ENCODE peak calls at places on chromosome 14, in five cellular contexts. V is esophagus muscularis mucosa, B is sigmoid colon, E is thyroid gland, J is stomach. F is an unnamed sample. For H3K36me3 and H3K4me1, the result is how much of the 10 kb centered on the place peaks cover.

GRCh38 chr14:100307215-100308111 is 1.2 kb upstream of the SLC25A29 start:
- DNase-seq in V (no peak), B (no peak), E (peak), J (peak), F (peak)

GRCh38 chr14:30657606-30658163 is 35.6 kb downstream of the SCFD1 start:
- DNase-seq in V (no peak), B (no peak), E (no peak), J (no peak), F (no peak)

GRCh38 chr14:94227029-94227428 is 52.9 kb downstream of the PPP4R4 start:
- DNase-seq in V (no peak), B (no peak), E (no peak), J (no peak), F (no peak)

GRCh38 chr14:83300454-83301064 is 1766.9 kb upstream of the SEL1L start:
- DNase-seq in V (no peak), B (no peak), E (no peak), J (no peak), F (no peak)

GRCh38 chr14:95163132-95163531 is 5.8 kb upstream of the DICER1 start:
- DNase-seq in V (no peak), B (no peak), E (no peak), J (no peak), F (no peak)

GRCh38 chr14:75689012-75689411 is 28.0 kb downstream of the TTLL5 start:
- DNase-seq in V (no peak), B (no peak), E (no peak), J (no peak), F (no peak)

GRCh38 chr14:65356327-65356836 is 56.1 kb upstream of the FUT8 start:
- DNase-seq in V (no peak), B (no peak), E (no peak), J (peak), F (no peak)

GRCh38 chr14:59905193-59905592 is 14.8 kb upstream of the LRRC9 start:
- DNase-seq in V (no peak), B (no peak), E (no peak), J (no peak), F (no peak)

GRCh38 chr14:101112351-101113107 is 209.0 kb upstream of the RTL1 start:
- DNase-seq in V (peak), B (peak), E (no peak), J (peak), F (no peak)

GRCh38 chr14:61838661-61839060 is 76.4 kb downstream of the SNAPC1 start:
- DNase-seq in V (no peak), B (no peak), E (no peak), J (no peak), F (no peak)

GRCh38 chr14:74907744-74908143 is 15.3 kb downstream of the RPS6KL1 start:
- DNase-seq in V (no peak), B (no peak), E (peak), J (no peak), F (no peak)

GRCh38 chr14:81009339-81009738 is 53.9 kb downstream of the TSHR start:
- DNase-seq in V (no peak), B (no peak), E (no peak), J (no peak), F (no peak)

GRCh38 chr14:95545769-95546168 is 10.9 kb downstream of the GLRX5 start:
- DNase-seq in V (no peak), B (no peak), E (no peak), J (no peak), F (no peak)

GRCh38 chr14:31265701-31266398 is 58.3 kb upstream of the HECTD1 start:
- DNase-seq in V (no peak), B (no peak), E (peak), J (peak), F (no peak)

GRCh38 chr14:98633380-98633779 is 638.6 kb downstream of the BCL11B start:
- DNase-seq in V (no peak), B (no peak), E (peak), J (no peak), F (no peak)

GRCh38 chr14:28468191-28469151 is 298.1 kb upstream of the FOXG1 start:
- DNase-seq in V (no peak), B (no peak), E (no peak), J (no peak), F (no peak)

GRCh38 chr14:56796259-56796658 is 14.0 kb downstream of the OTX2 start:
- DNase-seq in V (no peak), B (no peak), E (no peak), J (no peak), F (no peak)

GRCh38 chr14:89504602-89505320 is 87.7 kb upstream of the FOXN3 start:
- DNase-seq in V (no peak), B (no peak), E (no peak), J (no peak), F (no peak)

GRCh38 chr14:54197369-54197768 is 199.4 kb upstream of the CDKN3 start:
- DNase-seq in V (no peak), B (no peak), E (no peak), J (no peak), F (no peak)

GRCh38 chr14:22487401-22487800 is 101.6 kb downstream of the DAD1 start:
- DNase-seq in V (no peak), B (no peak), E (no peak), J (no peak), F (no peak)

GRCh38 chr14:76917158-76917596 is 91.0 kb downstream of the LRRC74A start:
- DNase-seq in V (no peak), B (peak), E (peak), J (peak), F (no peak)

GRCh38 chr14:54585214-54585613 is 18.3 kb downstream of the SAMD4A start:
- DNase-seq in V (no peak), B (no peak), E (no peak), J (no peak), F (no peak)

GRCh38 chr14:71591929-71592328 is 340.3 kb upstream of the RGS6 start:
- DNase-seq in V (no peak), B (no peak), E (no peak), J (no peak), F (no peak)

GRCh38 chr14:83706555-83706954 is 1823.4 kb upstream of the FLRT2 start:
- DNase-seq in V (no peak), B (no peak), E (no peak), J (no peak), F (no peak)

GRCh38 chr14:70011098-70011497 is 131.9 kb downstream of the SMOC1 start:
- DNase-seq in V (no peak), B (no peak), E (no peak), J (no peak), F (no peak)

GRCh38 chr14:91402278-91403068 is 15.1 kb downstream of the CCDC88C start:
- DNase-seq in V (no peak), B (no peak), E (peak), J (peak), F (no peak)

GRCh38 chr14:70735043-70735442 is 74.3 kb downstream of the MAP3K9 start:
- DNase-seq in V (no peak), B (no peak), E (no peak), J (no peak), F (no peak)

GRCh38 chr14:88837495-88837894 is 13.0 kb downstream of the TTC8 start:
- DNase-seq in V (no peak), B (no peak), E (no peak), J (no peak), F (no peak)

GRCh38 chr14:20973501-20973900 is 16.3 kb upstream of the METTL17 start:
- DNase-seq in V (no peak), B (no peak), E (no peak), J (no peak), F (no peak)

GRCh38 chr14:51792819-51793218 is 67.6 kb upstream of the GNG2 start:
- DNase-seq in V (no peak), B (no peak), E (no peak), J (no peak), F (no peak)

GRCh38 chr14:39107624-39108023 is 4.6 kb upstream of the SEC23A start:
- DNase-seq in V (no peak), B (no peak), E (no peak), J (no peak), F (no peak)

GRCh38 chr14:81206115-81206514 is 14.6 kb downstream of the GTF2A1 start:
- DNase-seq in V (no peak), B (no peak), E (no peak), J (no peak), F (no peak)

GRCh38 chr14:102189858-102190257 is 50.2 kb downstream of the WDR20 start:
- DNase-seq in V (no peak), B (no peak), E (no peak), J (no peak), F (no peak)

GRCh38 chr14:53882684-53883083 is 73.9 kb downstream of the BMP4 start:
- DNase-seq in V (no peak), B (no peak), E (no peak), J (no peak), F (no peak)

GRCh38 chr14:75011356-75012097 is 8.8 kb downstream of the EIF2B2 start:
- DNase-seq in V (no peak), B (no peak), E (no peak), J (no peak), F (no peak)

GRCh38 chr14:73887116-73887490 is 444 bp downstream of the ZNF410 start:
- DNase-seq in V (no peak), B (no peak), E (no peak), J (no peak), F (no peak)
- TF ChIP-seq POLR2A in V (no peak), B (no peak), E (no peak), J (no peak), F (no peak)

GRCh38 chr14:64123241-64123956 is 170.8 kb downstream of the ESR2 start:
- DNase-seq in V (no peak), B (no peak), E (no peak), J (no peak), F (no peak)

GRCh38 chr14:64126548-64126947 is 167.6 kb downstream of the ESR2 start:
- DNase-seq in V (no peak), B (no peak), E (no peak), J (no peak), F (no peak)
- H3K36me3 ChIP-seq in V (half or more), B (under half), E (half or more), J (half or more), F (under half)

GRCh38 chr14:68935761-68936209 is 43.3 kb downstream of the ACTN1 start:
- DNase-seq in V (no peak), B (peak), E (peak), J (peak), F (no peak)

GRCh38 chr14:68938515-68939423 is 40.3 kb downstream of the ACTN1 start:
- DNase-seq in V (no peak), B (peak), E (peak), J (peak), F (peak)

GRCh38 chr14:68937790-68938514 is 41.1 kb downstream of the ACTN1 start:
- DNase-seq in V (no peak), B (peak), E (peak), J (peak), F (no peak)

GRCh38 chr14:68936980-68937379 is 42.1 kb downstream of the ACTN1 start:
- DNase-seq in V (no peak), B (no peak), E (no peak), J (no peak), F (no peak)

DNA sequence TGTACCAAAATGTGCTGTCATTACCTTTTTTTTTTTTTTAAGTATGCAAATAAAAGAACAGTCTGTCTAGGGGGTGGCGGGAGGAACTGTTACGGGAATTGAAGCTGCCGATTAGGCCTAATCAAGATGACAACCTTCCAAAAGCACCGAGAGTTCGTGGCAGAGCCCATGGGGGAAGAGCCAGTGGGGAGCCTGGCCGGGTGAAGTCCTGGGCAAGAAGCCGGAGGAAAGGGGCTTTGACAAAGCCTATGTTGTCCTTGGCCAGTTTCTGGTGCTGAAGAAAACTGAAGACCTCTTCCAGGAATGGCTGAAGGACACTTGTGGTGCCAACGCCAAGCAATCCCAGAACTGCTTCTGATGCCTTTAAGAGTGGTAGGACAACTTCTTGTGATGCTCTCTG is 42.6 kb downstream of the ACTN1 start:
- DNase-seq in V (no peak), B (no peak), E (no peak), J (no peak), F (no peak)
- H3K4me1 ChIP-seq in V (half or more), B (half or more), E (under half), J (half or more), F (under half)

GRCh38 chr14:34536951-34537676 is 2.4 kb downstream of the EAPP start:
- DNase-seq in V (no peak), B (no peak), E (no peak), J (no peak), F (no peak)

GRCh38 chr14:34537677-34538009 is 1.9 kb downstream of the EAPP start:
- DNase-seq in V (no peak), B (no peak), E (no peak), J (no peak), F (no peak)

GRCh38 chr14:34538871-34539406 is 562 bp downstream of the EAPP start:
- DNase-seq in V (no peak), B (no peak), E (no peak), J (no peak), F (no peak)

DNA sequence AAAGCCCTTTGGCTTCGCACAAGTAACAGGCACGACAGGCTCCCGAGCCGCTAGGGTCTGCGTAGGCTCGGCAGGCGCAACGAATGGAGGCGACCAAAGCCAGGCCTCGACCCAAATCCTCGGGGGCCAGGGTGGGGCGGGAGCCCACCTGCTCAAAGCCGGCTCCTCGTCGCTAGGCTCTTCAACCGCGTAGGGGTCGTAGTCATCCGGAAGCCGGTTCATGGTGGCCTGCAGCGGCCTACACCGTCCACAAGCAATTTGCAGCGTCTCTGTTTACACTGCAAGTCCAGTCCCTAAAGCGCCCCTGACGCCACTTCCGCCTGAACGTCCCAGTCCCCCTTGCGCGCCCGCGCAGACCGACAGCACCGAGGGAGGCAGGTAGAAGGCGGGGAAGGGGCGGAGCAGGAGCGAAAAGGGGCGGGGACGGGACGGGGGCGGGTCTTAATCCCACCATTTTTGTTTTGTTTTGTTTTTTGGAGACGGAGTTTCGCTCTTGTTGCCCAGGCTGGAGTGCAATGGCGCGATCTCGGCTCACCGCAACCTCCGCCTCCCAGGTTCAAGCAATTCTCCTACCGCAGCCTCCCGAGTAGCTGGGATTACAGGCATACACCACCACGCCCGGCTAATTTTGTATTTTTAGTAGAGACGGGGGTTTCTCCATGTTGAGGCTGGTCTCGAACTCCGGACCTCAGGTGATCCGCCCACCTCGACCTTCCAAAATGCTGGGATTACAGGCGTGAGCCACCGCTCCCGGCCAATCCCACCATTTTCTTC is at the start of gene EAPP:
- DNase-seq in V (peak), B (peak), E (peak), J (peak), F (peak)
- TF ChIP-seq POLR2A in V (peak), B (peak), E (peak), J (no peak), F (peak)

DNA sequence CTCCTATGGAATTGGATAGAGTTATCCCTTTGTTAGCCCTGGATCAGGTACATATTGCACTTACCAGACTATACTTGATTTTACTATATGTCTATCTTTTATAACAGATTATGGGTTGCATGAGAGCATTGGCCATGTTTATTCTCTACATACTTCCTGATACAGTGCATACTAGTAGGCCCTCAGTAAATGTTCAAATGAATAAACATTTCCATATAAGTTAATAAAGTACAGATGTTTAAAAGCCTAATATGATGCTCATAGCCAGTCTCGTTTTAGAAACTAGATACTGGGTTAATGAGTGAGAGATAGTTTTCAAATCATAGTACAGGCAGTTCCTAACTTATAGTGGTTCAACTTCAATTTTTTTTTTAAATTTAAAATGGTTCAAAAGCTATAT is 39.5 kb upstream of the TOMM20L start:
- DNase-seq in V (no peak), B (no peak), E (no peak), J (no peak), F (no peak)
- H3K36me3 ChIP-seq in V (half or more), B (under half), E (under half), J (half or more), F (under half)

GRCh38 chr14:103539056-103539825 is 10.2 kb downstream of the TRMT61A start:
- DNase-seq in V (no peak), B (no peak), E (no peak), J (no peak), F (no peak)
- H3K4me1 ChIP-seq in V (half or more), B (half or more), E (under half), J (half or more), F (under half)

DNA sequence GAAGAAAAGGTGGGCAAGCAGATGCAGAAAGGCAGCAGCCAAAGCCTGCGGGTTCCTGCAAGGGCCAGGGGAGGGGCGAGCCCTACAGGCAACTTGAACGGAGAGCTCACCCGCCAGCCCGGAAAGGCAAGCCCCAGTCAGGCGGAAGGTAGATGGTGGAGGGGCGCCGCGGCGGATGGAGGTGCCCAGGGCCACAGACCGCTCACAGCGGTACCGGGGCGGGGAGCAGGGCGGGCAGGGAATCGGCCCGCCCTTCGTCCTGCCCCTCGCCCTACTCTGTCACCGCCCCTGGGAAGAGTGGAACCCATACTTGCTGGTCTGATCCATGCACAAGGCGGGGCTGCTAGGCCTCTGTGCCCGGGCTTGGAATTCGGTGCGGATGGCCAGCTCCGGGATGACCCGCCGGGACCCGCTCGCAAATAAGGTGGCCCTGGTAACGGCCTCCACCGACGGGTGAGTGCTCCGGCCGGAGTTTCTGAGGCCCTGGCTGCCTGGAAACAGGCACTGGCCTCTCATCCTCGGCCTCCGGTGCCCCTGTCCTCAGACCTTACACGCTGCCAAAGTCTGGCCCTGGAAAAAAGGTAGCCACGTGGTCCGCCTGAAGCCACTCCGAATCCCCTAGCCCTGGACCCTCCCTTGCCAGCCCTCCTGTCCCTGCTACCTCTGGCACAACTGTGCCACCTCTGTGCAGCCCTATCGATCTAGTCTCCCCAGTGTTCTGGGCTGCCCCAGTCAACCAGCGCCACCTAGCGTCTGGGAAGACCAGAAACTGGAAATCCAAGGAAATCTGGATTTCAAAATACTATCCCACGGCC is at the start of gene DHRS4:
- DNase-seq in V (peak), B (peak), E (peak), J (peak), F (peak)
- TF ChIP-seq POLR2A in V (no peak), B (peak), E (no peak), J (no peak), F (peak)

GRCh38 chr14:50740858-50741257 is 72.8 kb upstream of the SAV1 start:
- DNase-seq in V (no peak), B (no peak), E (no peak), J (no peak), F (no peak)
- H3K36me3 ChIP-seq in V (half or more), B (under half), E (under half), J (half or more), F (under half)

F was measured in ovary.